ENCODE peak calls at places on chromosome 2, in nine cellular contexts. F is fibroblast of mammary gland; S is T-cell; U is SK-MEL-5; W is heart right ventricle; L is GM23338; X is T-helper 2 cell; B is stimulated activated CD4-positive, alpha-beta T cell treated with anti-CD3 and anti-CD28 coated beads, Interleukin-15, amount 100 ng/mL, for 24 hours; H is AG09319. V is an unnamed sample.

GRCh38 chr2:209044307-209044706 is 379.5 kb upstream of the MAP2 start:
- DNase-seq in F (no peak), S (no peak), U (no peak), W (no peak), L (peak; percentile 24), X (no peak), B (no peak), H (no peak), V (no peak)

GRCh38 chr2:20501974-20502373 is 55.1 kb downstream of the RHOB start:
- DNase-seq in F (peak; percentile 100), S (no peak), U (peak; percentile 38), W (no peak), L (no peak), X (no peak), B (no peak), H (peak; percentile 95), V (no peak)

GRCh38 chr2:159737292-159737916 is 25.1 kb downstream of the MARCHF7 start:
- DNase-seq in F (peak; percentile 36), S (no peak), U (no peak), W (no peak), L (no peak), X (no peak), B (no peak), H (no peak), V (no peak)

GRCh38 chr2:12702661-12703121 is 14.0 kb upstream of the TRIB2 start:
- DNase-seq in F (peak; percentile 90), S (no peak), U (peak; percentile 86), W (no peak), L (no peak), X (no peak), B (no peak), H (no peak), V (no peak)

GRCh38 chr2:103739216-103739615 is 977.4 kb downstream of the TMEM182 start:
- DNase-seq in F (no peak), S (no peak), U (no peak), W (no peak), L (no peak), X (no peak), B (no peak), H (no peak), V (no peak)

GRCh38 chr2:233047667-233048066 is 12.5 kb upstream of the INPP5D start:
- DNase-seq in F (no peak), S (no peak), U (no peak), W (no peak), L (no peak), X (no peak), B (no peak), H (no peak), V (no peak)

GRCh38 chr2:128799736-128800135 is 481.1 kb upstream of the HS6ST1 start:
- DNase-seq in F (no peak), S (no peak), U (no peak), W (no peak), L (no peak), X (no peak), B (no peak), H (no peak), V (no peak)

GRCh38 chr2:1658394-1659151 is 85.7 kb downstream of the PXDN start:
- DNase-seq in F (no peak), S (no peak), U (no peak), W (no peak), L (no peak), X (no peak), B (no peak), H (no peak), V (no peak)

GRCh38 chr2:237501892-237502513 is 15.0 kb downstream of the MLPH start:
- DNase-seq in F (peak; percentile 56), S (no peak), U (no peak), W (no peak), L (no peak), X (no peak), B (no peak), H (no peak), V (no peak)

GRCh38 chr2:162828545-162828944 is 10.0 kb downstream of the KCNH7 start:
- DNase-seq in F (no peak), S (no peak), U (no peak), W (no peak), L (no peak), X (no peak), B (no peak), H (no peak), V (no peak)

GRCh38 chr2:122734756-122735155 is 979.3 kb downstream of the TSN start:
- DNase-seq in F (no peak), S (no peak), U (peak; percentile 22), W (no peak), L (peak; percentile 91), X (no peak), B (no peak), H (no peak), V (no peak)

GRCh38 chr2:38191516-38191915 is 115.6 kb upstream of the CYP1B1 start:
- DNase-seq in F (peak; percentile 61), S (no peak), U (no peak), W (no peak), L (no peak), X (no peak), B (no peak), H (no peak), V (no peak)

V was measured in CD8-positive, alpha-beta memory T cell.